ENCODE peak calls at places on chromosomes 3 and 15, in six cellular contexts. C, U, J, T, B and G are unnamed samples. For H3K4me1, the result is how much of the 10 kb centered on the place peaks cover.

GRCh38 chr15:78107471-78107870 is 15.1 kb downstream of the SH2D7 start:
- DNase-seq in C (no peak), U (peak), J (no peak), T (no peak), B (no peak), G (no peak)

GRCh38 chr3:56831572-56831971 is 29.8 kb upstream of the ARHGEF3 start:
- DNase-seq in C (no peak), U (no peak), J (no peak), T (no peak), B (no peak), G (no peak)

GRCh38 chr3:119239421-119239820 is 1.3 kb downstream of the B4GALT4 start:
- DNase-seq in C (no peak), U (no peak), J (no peak), T (no peak), B (peak), G (no peak)

GRCh38 chr15:101723874-101724674 is at the start of gene TARS3:
- DNase-seq in C (peak), U (peak), J (peak), T (peak), B (peak), G (peak)

GRCh38 chr15:71802770-71803169 is 7.6 kb upstream of the NR2E3 start:
- DNase-seq in C (peak), U (no peak), J (peak), T (no peak), B (no peak), G (peak)

GRCh38 chr15:45776772-45777171 is 141.9 kb downstream of the SQOR start:
- DNase-seq in C (no peak), U (no peak), J (no peak), T (no peak), B (no peak), G (no peak)

GRCh38 chr15:90001062-90001682 is at the start of gene ZNF710:
- DNase-seq in C (peak), U (peak), J (peak), T (peak), B (peak), G (peak)

GRCh38 chr3:36992806-36993325 is at the start of gene EPM2AIP1:
- DNase-seq in C (peak), U (peak), J (no peak), T (no peak), B (peak), G (peak)

GRCh38 chr3:46615976-46616375 is 3.7 kb downstream of the FAM240A start:
- DNase-seq in C (peak), U (no peak), J (no peak), T (no peak), B (no peak), G (no peak)

GRCh38 chr3:10968390-10968789 is 24.2 kb upstream of the SLC6A1 start:
- DNase-seq in C (peak), U (peak), J (no peak), T (no peak), B (no peak), G (no peak)

GRCh38 chr3:142285057-142285666 is 59.8 kb upstream of the GK5 start:
- DNase-seq in C (no peak), U (no peak), J (no peak), T (no peak), B (no peak), G (no peak)

GRCh38 chr15:51888593-51889195 is 59.2 kb downstream of the TMOD3 start:
- DNase-seq in C (no peak), U (no peak), J (no peak), T (no peak), B (peak), G (no peak)

GRCh38 chr3:98553751-98554150 is 22.0 kb downstream of the GPR15 start:
- DNase-seq in C (no peak), U (no peak), J (no peak), T (no peak), B (no peak), G (no peak)

GRCh38 chr3:127692501-127693335 is 20.0 kb downstream of the ABTB1 start:
- DNase-seq in C (no peak), U (peak), J (no peak), T (no peak), B (no peak), G (peak)

GRCh38 chr3:29430558-29430971 is 149.7 kb downstream of the RBMS3 start:
- DNase-seq in C (no peak), U (no peak), J (no peak), T (no peak), B (peak), G (no peak)

GRCh38 chr3:47421741-47422649 is 41.2 kb downstream of the PTPN23 start:
- DNase-seq in C (peak), U (peak), J (no peak), T (no peak), B (peak), G (peak)

GRCh38 chr3:66483006-66483928 is 17.6 kb downstream of the LRIG1 start:
- DNase-seq in C (peak), U (peak), J (no peak), T (peak), B (peak), G (peak)

GRCh38 chr3:66484106-66484857 is 16.5 kb downstream of the LRIG1 start:
- DNase-seq in C (no peak), U (no peak), J (no peak), T (no peak), B (no peak), G (no peak)

GRCh38 chr3:66481071-66482001 is 19.5 kb downstream of the LRIG1 start:
- DNase-seq in C (no peak), U (no peak), J (no peak), T (no peak), B (no peak), G (no peak)

GRCh38 chr3:66480666-66481065 is 20.2 kb downstream of the LRIG1 start:
- DNase-seq in C (no peak), U (no peak), J (peak), T (no peak), B (peak), G (no peak)

GRCh38 chr3:66482005-66482404 is 18.8 kb downstream of the LRIG1 start:
- DNase-seq in C (no peak), U (no peak), J (no peak), T (no peak), B (no peak), G (no peak)
- H3K4me1 ChIP-seq in C (under half), U (under half), J (under half), T (under half), B (under half), G (under half)

DNA sequence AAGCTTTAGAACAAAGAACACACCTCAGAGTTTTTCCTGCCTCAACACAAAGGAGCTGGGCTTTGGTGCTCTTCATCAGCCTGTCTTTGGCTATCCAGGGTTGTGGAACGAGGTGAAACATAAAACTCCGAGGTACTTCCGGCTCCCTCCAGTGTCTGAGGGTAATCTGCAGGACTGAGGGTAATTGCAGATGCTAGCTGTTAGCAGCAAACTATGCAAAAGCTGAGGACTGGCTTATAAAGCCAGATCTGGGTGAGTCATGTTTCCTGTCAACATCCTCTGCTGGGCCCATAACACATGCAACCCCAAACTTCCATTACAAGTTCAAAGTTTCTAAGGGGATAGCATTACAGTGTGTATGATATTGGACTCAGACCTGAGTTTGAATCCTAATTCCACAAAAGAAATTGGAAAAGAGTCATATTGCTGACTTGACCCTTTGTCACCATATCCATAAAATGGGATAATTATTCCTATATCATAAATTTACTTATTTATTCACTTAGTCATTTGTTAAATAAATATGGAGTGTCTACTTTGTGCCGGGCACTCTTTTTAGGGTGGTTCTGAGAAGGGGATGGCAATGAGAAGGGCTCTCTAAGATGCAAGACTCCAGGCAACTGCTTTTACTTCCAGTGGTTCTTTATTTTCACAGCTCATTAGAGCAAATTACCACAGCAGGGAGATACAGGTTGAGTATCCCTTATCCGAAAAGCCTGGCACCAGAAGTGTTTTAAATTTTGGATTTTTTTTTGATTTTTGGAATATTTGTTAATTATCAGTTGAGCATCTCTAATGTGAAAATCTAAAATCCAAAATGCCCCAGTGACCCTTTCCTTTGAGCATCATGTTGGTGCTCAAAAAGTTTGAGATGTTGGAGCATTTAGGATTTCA is 9.5 kb upstream of the TRIM69 start:
- DNase-seq in C (peak), U (no peak), J (peak), T (no peak), B (peak), G (peak)
- H3K4me1 ChIP-seq in C (under half), U (under half), J (half or more), T (under half), B (under half), G (under half)

GRCh38 chr3:177193706-177194268 is 3.5 kb downstream of the TBL1XR1 start:
- DNase-seq in C (no peak), U (no peak), J (no peak), T (no peak), B (no peak), G (peak)

GRCh38 chr3:177196473-177197040 is 725 bp downstream of the TBL1XR1 start:
- DNase-seq in C (peak), U (no peak), J (peak), T (peak), B (peak), G (peak)

GRCh38 chr3:177195941-177196472 is 1.3 kb downstream of the TBL1XR1 start:
- DNase-seq in C (no peak), U (no peak), J (no peak), T (no peak), B (peak), G (peak)

GRCh38 chr3:177195242-177195940 is 1.9 kb downstream of the TBL1XR1 start:
- DNase-seq in C (peak), U (no peak), J (no peak), T (no peak), B (peak), G (peak)

DNA sequence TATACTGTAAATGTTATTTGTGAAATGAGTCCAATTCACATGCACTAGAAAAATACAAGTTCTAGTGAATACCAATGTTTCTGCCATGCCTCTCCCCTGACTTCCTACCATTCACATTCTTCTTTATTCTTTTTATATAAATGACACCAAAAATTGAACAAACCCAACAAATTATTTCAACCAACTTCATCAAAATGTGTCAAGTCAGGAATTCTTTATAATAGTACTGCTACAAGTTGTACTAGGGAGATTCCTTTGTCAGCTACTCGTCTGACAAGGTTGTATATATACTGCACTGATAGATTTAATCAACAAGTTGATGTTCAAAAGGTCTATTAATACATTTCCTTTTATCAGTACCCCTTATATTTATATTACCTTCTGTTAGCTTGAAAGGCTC is 3.0 kb downstream of the TBL1XR1 start:
- DNase-seq in C (no peak), U (no peak), J (no peak), T (no peak), B (no peak), G (peak)
- H3K4me1 ChIP-seq in C (under half), U (under half), J (under half), T (under half), B (under half), G (under half)

DNA sequence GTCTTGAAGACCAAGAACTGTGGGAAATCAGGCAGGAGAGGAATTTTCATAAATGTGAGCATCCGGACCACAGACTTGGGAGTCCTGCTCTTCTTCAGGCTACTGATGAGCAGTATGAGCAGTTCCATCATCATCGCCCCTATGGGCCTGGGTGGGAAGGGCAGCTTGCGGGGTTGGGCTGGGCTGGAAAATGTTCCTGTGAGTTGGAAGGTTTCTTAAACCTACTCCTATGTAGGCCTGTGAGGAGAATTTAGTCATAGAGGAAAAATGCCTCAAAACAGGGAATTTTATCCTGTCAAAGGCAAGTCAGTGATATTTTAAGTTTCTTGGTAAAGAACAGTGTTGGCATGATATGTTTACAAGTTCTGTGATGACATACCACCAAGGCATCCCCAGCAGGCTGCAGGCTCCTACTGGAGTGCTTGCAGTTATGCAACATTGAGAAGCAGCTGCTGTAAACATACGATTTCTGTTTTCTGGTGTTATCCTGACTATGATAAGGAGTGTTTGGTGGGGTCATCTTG is 10.3 kb downstream of the MASP1 start:
- DNase-seq in C (peak), U (no peak), J (no peak), T (no peak), B (peak), G (peak)
- H3K4me1 ChIP-seq in C (under half), U (under half), J (under half), T (under half), B (under half), G (under half)

GRCh38 chr15:31352283-31352880 is 25.7 kb downstream of the KLF13 start:
- DNase-seq in C (no peak), U (peak), J (no peak), T (no peak), B (peak), G (peak)
- H3K4me1 ChIP-seq in C (under half), U (half or more), J (half or more), T (under half), B (under half), G (under half)

GRCh38 chr15:85026304-85027032 is 44.8 kb downstream of the PDE8A start:
- DNase-seq in C (no peak), U (peak), J (no peak), T (no peak), B (no peak), G (no peak)
- H3K4me1 ChIP-seq in C (under half), U (under half), J (under half), T (under half), B (under half), G (half or more)

DNA sequence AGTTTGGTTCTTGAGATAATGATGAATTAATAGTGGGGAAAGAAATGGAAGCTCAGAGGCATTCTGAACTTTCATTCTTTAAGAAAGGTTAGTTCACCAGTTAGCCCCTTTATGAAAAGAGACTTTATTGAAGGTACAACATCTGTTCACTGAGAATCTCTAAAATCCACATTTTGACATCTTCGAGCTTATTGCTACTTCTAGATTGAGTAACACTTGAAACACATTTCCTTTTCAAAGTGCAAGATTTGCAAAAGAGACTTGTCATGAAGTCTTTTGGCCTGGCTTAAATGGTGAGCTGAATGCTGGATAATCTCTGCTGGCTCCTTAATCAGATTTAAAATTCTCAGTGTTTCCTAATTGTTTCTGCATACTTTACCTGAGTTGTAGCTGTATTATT is 42.3 kb downstream of the RAB8B start:
- DNase-seq in C (no peak), U (no peak), J (no peak), T (no peak), B (peak), G (no peak)
- H3K4me1 ChIP-seq in C (under half), U (under half), J (under half), T (under half), B (under half), G (half or more)

DNA sequence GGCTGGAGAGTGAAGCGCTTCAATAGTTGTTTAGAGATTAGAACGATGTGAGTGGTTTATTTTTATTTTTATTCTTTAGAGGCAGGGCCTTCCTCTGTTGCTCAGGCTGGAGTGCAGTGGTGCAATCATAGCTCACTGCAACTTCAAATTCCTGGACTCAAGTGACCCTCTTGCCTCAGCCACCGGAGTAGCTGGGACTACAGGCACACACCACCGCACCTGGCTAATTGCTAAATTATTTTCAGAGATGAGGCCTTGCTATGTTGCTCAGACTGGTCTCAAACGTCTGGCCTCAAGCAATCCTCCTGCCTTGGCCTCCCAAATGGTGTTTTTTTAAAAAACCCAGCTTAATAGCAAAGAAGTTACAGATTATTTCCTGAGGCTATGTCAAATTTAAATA is 29.0 kb downstream of the PPARG start:
- DNase-seq in C (no peak), U (no peak), J (no peak), T (no peak), B (no peak), G (no peak)
- H3K4me1 ChIP-seq in C (under half), U (under half), J (under half), T (under half), B (under half), G (under half)

GRCh38 chr3:78974181-78974770 is 793.5 kb downstream of the ROBO1 start:
- DNase-seq in C (no peak), U (no peak), J (no peak), T (no peak), B (peak), G (no peak)
- H3K4me1 ChIP-seq in C (under half), U (under half), J (under half), T (under half), B (half or more), G (under half)